ENCODE peak calls at places on chromosomes 2 and 18, in eight cellular contexts. Y is K562, Q is T-helper 2 cell, F is NCI-H345, R is glutamatergic neuron, U is astrocyte of the spinal cord, G is fibroblast of lung, I is left lobe of liver. X is an unnamed sample.
A peak's percentile ranks its signal among the peaks of the same experiment; 100 is the strongest.

GRCh38 chr18:37391698-37392548 is 173.7 kb downstream of the CELF4 start:
- DNase-seq in Y (peak; percentile 14), Q (no peak), F (no peak), R (no peak), U (no peak), G (no peak), I (no peak), X (peak; percentile 28)

GRCh38 chr2:191607101-191607500 is 70.8 kb upstream of the NABP1 start:
- DNase-seq in Y (no peak), Q (no peak), F (no peak), R (no peak), U (no peak), G (peak; percentile 29), I (no peak), X (no peak)

GRCh38 chr2:101149241-101150192 is 1.7 kb downstream of the TBC1D8 start:
- DNase-seq in Y (no peak), Q (no peak), F (no peak), R (no peak), U (no peak), G (no peak), I (peak; percentile 49), X (peak; percentile 30)

GRCh38 chr2:65227035-65227470 is 578 bp upstream of the ACTR2 start:
- DNase-seq in Y (peak; percentile 50), Q (no peak), F (no peak), R (no peak), U (no peak), G (peak; percentile 18), I (no peak), X (no peak)

GRCh38 chr2:135047295-135047694 is at the start of gene MAP3K19:
- DNase-seq in Y (no peak), Q (no peak), F (peak; percentile 2), R (no peak), U (no peak), G (no peak), I (no peak), X (no peak)

GRCh38 chr2:28662468-28663095 is 89.0 kb upstream of the PPP1CB start:
- DNase-seq in Y (no peak), Q (no peak), F (no peak), R (no peak), U (peak; percentile 63), G (peak; percentile 72), I (no peak), X (no peak)

GRCh38 chr18:27109403-27109802 is 75.7 kb downstream of the CHST9 start:
- DNase-seq in Y (no peak), Q (no peak), F (no peak), R (no peak), U (no peak), G (no peak), I (no peak), X (no peak)

GRCh38 chr2:120783371-120783791 is 47.7 kb downstream of the GLI2 start:
- DNase-seq in Y (no peak), Q (no peak), F (no peak), R (no peak), U (peak; percentile 52), G (peak; percentile 87), I (no peak), X (no peak)

GRCh38 chr2:74549685-74549971 is 4.1 kb downstream of the LOXL3 start:
- DNase-seq in Y (no peak), Q (no peak), F (no peak), R (no peak), U (no peak), G (no peak), I (peak; percentile 40), X (no peak)

GRCh38 chr18:57910817-57911216 is 107.7 kb upstream of the ATP8B1 start:
- DNase-seq in Y (peak; percentile 50), Q (no peak), F (no peak), R (peak; percentile 39), U (no peak), G (no peak), I (no peak), X (no peak)